ENCODE peak calls at places on chromosomes 6 and 20, in seven cellular contexts. X, T, P, H, A, W and V are unnamed samples.

GRCh38 chr6:119830494-119831295 is 481.1 kb upstream of the MAN1A1 start:
- DNase-seq in X (no peak), H (no peak), T (no peak), P (no peak), A (no peak), W (no peak), V (no peak)

GRCh38 chr6:46014511-46015118 is 1.0 kb downstream of the CLIC5 start:
- DNase-seq in T (peak; percentile 51), H (no peak), W (no peak), A (no peak), P (no peak), X (no peak), V (no peak)

GRCh38 chr6:75775219-75775618 is 26.2 kb downstream of the MYO6 start:
- DNase-seq in A (no peak), H (no peak), X (no peak), W (no peak), P (no peak), T (no peak), V (no peak)

GRCh38 chr20:258269-258858 is 840 bp downstream of the DEFB132 start:
- DNase-seq in T (no peak), A (no peak), P (no peak), X (no peak), H (no peak), W (no peak), V (no peak)

GRCh38 chr6:98831057-98832031 is 3.0 kb upstream of the POU3F2 start:
- DNase-seq in T (no peak), A (no peak), H (no peak), X (no peak), P (no peak), W (no peak), V (no peak)

GRCh38 chr6:113209315-113209714 is 647.8 kb upstream of the MARCKS start:
- DNase-seq in X (no peak), T (no peak), H (no peak), P (no peak), W (no peak), A (no peak), V (no peak)

GRCh38 chr6:80182291-80182690 is 75.8 kb downstream of the BCKDHB start:
- DNase-seq in X (no peak), P (peak; percentile 75), H (no peak), T (no peak), A (no peak), W (no peak), V (no peak)

GRCh38 chr20:51446656-51447055 is 95.9 kb downstream of the NFATC2 start:
- DNase-seq in X (no peak), H (no peak), T (no peak), W (no peak), A (no peak), P (peak; percentile 92), V (no peak)

GRCh38 chr6:34056301-34056700 is 89.6 kb downstream of the GRM4 start:
- DNase-seq in W (no peak), P (peak; percentile 9), A (no peak), H (peak; percentile 72), T (peak; percentile 77), X (peak; percentile 63), V (no peak)

GRCh38 chr20:58389324-58389967 is 417 bp downstream of the VAPB start:
- DNase-seq in P (peak; percentile 39), W (no peak), T (peak; percentile 34), H (peak; percentile 42), A (no peak), X (no peak), V (no peak)

GRCh38 chr6:170405311-170405975 is 98.9 kb downstream of the FAM120B start:
- DNase-seq in P (peak; percentile 80), H (no peak), T (no peak), X (no peak), W (no peak), A (no peak), V (no peak)

GRCh38 chr20:52150440-52151258 is 40.9 kb downstream of the ZFP64 start:
- DNase-seq in W (no peak), A (no peak), H (no peak), T (no peak), X (no peak), P (peak; percentile 72), V (no peak)

GRCh38 chr20:49979030-49979832 is 3.5 kb upstream of the SNAI1 start:
- DNase-seq in W (no peak), X (no peak), P (peak; percentile 48), A (no peak), T (peak; percentile 56), H (peak; percentile 59), V (no peak)

GRCh38 chr6:24902782-24903181 is 33.0 kb downstream of the RIPOR2 start:
- DNase-seq in W (no peak), T (no peak), X (no peak), A (no peak), H (no peak), P (no peak), V (no peak)

GRCh38 chr6:41932378-41932777 is 9.2 kb downstream of the CCND3 start:
- DNase-seq in P (no peak), X (no peak), A (no peak), W (no peak), T (no peak), H (no peak), V (no peak)

GRCh38 chr6:41936073-41936837 is 5.4 kb downstream of the CCND3 start:
- DNase-seq in X (peak; percentile 65), P (peak; percentile 82), T (peak; percentile 83), H (peak; percentile 62), A (no peak), W (no peak), V (peak; percentile 68)

GRCh38 chr6:41935190-41935569 is 6.4 kb downstream of the CCND3 start:
- DNase-seq in W (no peak), P (no peak), X (no peak), A (no peak), H (no peak), T (no peak), V (no peak)

GRCh38 chr6:41935685-41936072 is 5.9 kb downstream of the CCND3 start:
- DNase-seq in P (no peak), A (no peak), H (no peak), X (no peak), T (no peak), W (no peak), V (no peak)

GRCh38 chr6:41934278-41935189 is 7.1 kb downstream of the CCND3 start:
- DNase-seq in X (no peak), W (no peak), T (no peak), P (no peak), A (no peak), H (no peak), V (no peak)
- TF ChIP-seq POLR2AphosphoS5 in X (no peak), W (no peak), T (no peak), P (no peak), A (no peak), H (no peak), V (no peak)

GRCh38 chr20:3360752-3361151 is 46.7 kb downstream of the DNAAF9 start:
- DNase-seq in A (no peak), H (no peak), X (no peak), W (no peak), T (no peak), P (no peak), V (no peak)

GRCh38 chr20:3358676-3359340 is 48.7 kb downstream of the DNAAF9 start:
- DNase-seq in P (no peak), A (no peak), X (no peak), T (no peak), H (no peak), W (no peak), V (no peak)

GRCh38 chr20:3367125-3367524 is 40.3 kb downstream of the DNAAF9 start:
- DNase-seq in W (no peak), H (no peak), P (no peak), A (no peak), X (no peak), T (no peak), V (no peak)

DNA sequence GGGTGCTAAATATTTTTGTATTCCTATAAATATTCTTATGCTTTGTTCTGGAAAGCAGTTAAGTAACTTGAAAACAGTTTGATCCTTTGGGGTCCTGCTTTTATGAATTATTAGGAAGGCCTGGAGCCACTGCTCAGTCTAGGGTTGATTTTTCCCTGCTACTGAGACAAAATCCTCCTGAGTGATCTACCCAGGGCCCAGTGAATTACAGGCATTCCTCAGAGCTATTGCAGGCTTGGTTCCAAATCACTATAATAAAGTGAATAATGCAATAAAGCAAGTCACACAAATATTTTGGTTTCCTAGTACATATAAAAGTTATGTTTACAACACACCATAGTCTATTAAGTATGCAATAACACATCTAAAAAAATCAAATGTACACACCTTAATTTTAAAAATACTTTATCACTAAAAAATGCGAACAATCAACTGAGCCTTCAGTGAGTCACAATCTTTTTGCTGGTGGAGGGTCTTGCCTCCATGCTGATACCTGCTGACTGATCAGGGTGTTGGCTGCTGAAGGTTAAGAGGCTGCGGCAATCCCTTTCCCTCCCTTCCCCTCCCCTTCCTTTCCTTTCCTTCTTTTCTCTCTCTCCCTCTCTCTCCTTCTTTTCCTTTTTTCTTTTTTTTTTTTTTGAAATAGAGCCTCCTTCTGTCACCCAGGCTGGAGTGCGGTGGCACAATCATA is 43.0 kb downstream of the DNAAF9 start:
- DNase-seq in X (no peak), W (no peak), A (no peak), T (no peak), H (no peak), P (no peak), V (no peak)
- H3K27ac ChIP-seq in X (no peak overlapping the region), W (no peak overlapping the region), A (no peak overlapping the region), T (no peak overlapping the region), H (no peak overlapping the region), P (no peak overlapping the region), V (no peak overlapping the region)

GRCh38 chr6:25944655-25945054 is 14.2 kb upstream of the SLC17A2 start:
- DNase-seq in H (no peak), P (no peak), T (no peak), W (no peak), X (no peak), A (no peak), V (no peak)

GRCh38 chr6:25946631-25947030 is 16.0 kb upstream of the TRIM38 start:
- DNase-seq in P (no peak), W (no peak), X (no peak), A (peak; percentile 10), T (no peak), H (no peak), V (no peak)

GRCh38 chr6:25943887-25944286 is 13.4 kb upstream of the SLC17A2 start:
- DNase-seq in W (no peak), T (no peak), A (no peak), P (no peak), X (no peak), H (no peak), V (no peak)

GRCh38 chr6:25942561-25943147 is 12.2 kb upstream of the SLC17A2 start:
- DNase-seq in T (no peak), H (no peak), A (no peak), P (peak; percentile 50), W (no peak), X (no peak), V (no peak)

DNA sequence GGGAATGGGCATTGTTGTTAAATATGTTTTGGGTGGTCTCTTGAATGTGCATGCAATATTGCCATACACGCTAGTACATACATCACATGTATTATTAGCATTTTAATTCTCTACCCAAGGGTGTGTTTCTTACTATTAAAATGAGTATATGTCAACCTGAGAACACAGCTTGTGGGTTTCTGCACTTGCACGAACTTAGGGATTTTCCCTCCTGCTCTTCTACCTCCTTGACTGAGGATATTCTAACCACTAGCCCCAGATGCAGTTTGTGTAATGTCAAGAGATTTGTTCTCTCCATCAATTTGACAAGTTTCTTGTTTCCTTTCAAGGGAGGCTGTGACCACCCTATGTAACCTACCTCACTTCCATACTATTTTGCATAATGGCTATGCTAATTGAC is 14.7 kb upstream of the SLC17A2 start:
- DNase-seq in T (no peak), W (no peak), P (no peak), H (no peak), A (peak; percentile 47), X (no peak), V (no peak)
- TF ChIP-seq POLR2AphosphoS5 in T (no peak), W (no peak), P (no peak), H (no peak), A (no peak), X (no peak), V (no peak)

GRCh38 chr6:128131566-128131965 is 230.7 kb upstream of the THEMIS start:
- DNase-seq in P (peak; percentile 72), T (no peak), W (no peak), H (no peak), A (no peak), X (no peak), V (no peak)
- H3K27ac ChIP-seq in P (no peak overlapping the region), T (no peak overlapping the region), W (no peak overlapping the region), H (no peak overlapping the region), A (no peak overlapping the region), X (no peak overlapping the region), V (no peak overlapping the region)